ENCODE peak calls at places on chromosomes 4 and X, in five cellular contexts. C, R, O, E and P are unnamed samples.

GRCh38 chrX:20412871-20413486 is 146.3 kb upstream of the RPS6KA3 start:
- DNase-seq in E (no peak), R (peak), C (no peak), O (peak), P (peak)

GRCh38 chr4:77538574-77539157 is 67.0 kb upstream of the CXCL13 start:
- DNase-seq in R (no peak), E (peak), O (no peak), C (peak), P (no peak)

GRCh38 chr4:14458463-14458862 is 543.8 kb upstream of the CPEB2 start:
- DNase-seq in C (no peak), R (no peak), O (no peak), E (no peak), P (no peak)

GRCh38 chr4:8044699-8045098 is 105.0 kb upstream of the AFAP1 start:
- DNase-seq in E (no peak), O (no peak), C (no peak), R (no peak), P (no peak)

GRCh38 chrX:37922926-37923325 is 75.6 kb upstream of the DYNLT3 start:
- DNase-seq in E (no peak), R (no peak), C (no peak), O (no peak), P (no peak)

GRCh38 chr4:108359130-108359709 is 190.5 kb upstream of the LEF1 start:
- DNase-seq in O (no peak), R (peak), C (no peak), E (no peak), P (no peak)

GRCh38 chr4:189974056-189974455 is 33.4 kb downstream of the FRG1 start:
- DNase-seq in E (no peak), C (peak), O (no peak), R (no peak), P (no peak)

GRCh38 chr4:25346913-25347312 is 30.1 kb upstream of the ANAPC4 start:
- DNase-seq in E (no peak), C (no peak), R (no peak), O (no peak), P (no peak)

GRCh38 chr4:165556383-165556782 is 177.6 kb downstream of the CPE start:
- DNase-seq in O (no peak), R (no peak), E (no peak), C (no peak), P (no peak)

GRCh38 chr4:138831943-138832342 is 183.6 kb upstream of the NOCT start:
- DNase-seq in C (no peak), E (no peak), O (no peak), R (no peak), P (no peak)
- TF ChIP-seq CTCF in C (peak), E (peak), O (no peak), R (no peak), P (no peak)

DNA sequence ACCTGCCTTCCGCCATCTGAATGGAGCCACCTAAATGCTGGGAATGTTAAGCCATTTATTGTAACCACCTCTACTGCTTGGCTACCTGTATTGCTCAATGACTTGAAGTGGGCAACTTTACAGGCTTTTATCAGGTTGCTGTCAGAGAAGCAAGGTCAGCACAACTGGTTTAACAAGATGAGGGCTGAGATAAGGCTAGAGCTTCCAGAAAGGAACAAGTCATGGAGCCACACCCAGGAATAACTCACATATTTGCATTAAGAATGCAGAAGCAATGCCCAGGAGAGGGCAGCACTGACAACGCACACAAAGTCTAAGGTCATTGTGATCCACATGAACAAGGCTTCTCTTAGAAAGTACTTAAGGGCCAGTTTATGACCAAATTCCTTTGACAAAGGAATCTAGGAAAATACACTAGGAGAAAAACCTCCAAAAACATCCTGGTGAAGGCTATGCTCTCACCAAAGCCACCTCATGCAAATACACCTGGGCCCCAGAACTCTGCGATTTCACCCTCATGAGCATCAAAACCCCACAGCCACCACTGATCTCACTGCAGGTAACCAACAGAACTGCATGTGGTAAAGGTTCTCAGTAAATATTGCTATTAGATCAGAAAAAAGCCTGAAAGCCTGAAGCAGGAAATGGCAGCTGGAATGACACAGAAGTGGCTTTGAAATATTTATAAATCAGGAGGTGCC is 15.0 kb upstream of the STS start:
- DNase-seq in C (peak), R (no peak), E (peak), O (no peak), P (no peak)
- TF ChIP-seq CTCF in C (peak), R (peak), E (peak), O (no peak), P (no peak)

GRCh38 chr4:11497972-11498371 is 69.3 kb upstream of the HS3ST1 start:
- DNase-seq in O (no peak), E (peak), C (no peak), R (no peak), P (no peak)

GRCh38 chr4:11496313-11496956 is 67.7 kb upstream of the HS3ST1 start:
- DNase-seq in O (no peak), R (no peak), E (peak), C (no peak), P (no peak)

GRCh38 chr4:11495291-11495690 is 66.6 kb upstream of the HS3ST1 start:
- DNase-seq in R (no peak), C (no peak), O (no peak), E (no peak), P (no peak)

GRCh38 chr4:11495818-11496217 is 67.1 kb upstream of the HS3ST1 start:
- DNase-seq in C (no peak), E (no peak), R (no peak), O (no peak), P (no peak)

DNA sequence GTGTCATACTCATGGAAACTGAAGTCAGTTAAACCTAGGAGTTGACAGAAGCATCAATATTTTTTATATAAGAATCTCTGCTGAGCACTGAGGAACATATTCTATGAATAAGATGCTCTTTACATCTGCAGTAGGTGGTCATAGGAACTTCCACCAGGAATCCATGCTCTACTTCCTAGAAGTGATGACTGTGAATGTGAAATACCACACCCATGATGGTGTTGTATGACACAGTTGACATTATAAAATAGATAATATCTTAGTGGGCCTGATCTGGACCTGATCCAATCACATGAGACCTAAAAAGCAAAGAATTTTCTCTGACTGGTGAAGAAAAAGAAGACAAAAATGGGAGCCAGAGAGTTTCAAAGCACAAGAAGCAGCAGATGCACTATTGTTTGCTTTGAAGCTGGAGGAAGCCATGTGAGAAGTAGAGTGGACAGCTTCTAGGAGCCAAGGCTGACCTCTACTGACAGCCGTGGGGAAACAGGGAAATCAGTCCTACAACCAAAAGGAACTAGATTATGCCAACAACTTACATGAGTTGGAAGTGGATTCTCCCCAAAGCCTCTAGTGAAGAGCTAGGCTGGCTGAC is 68.6 kb upstream of the HS3ST1 start:
- DNase-seq in R (no peak), E (peak), O (no peak), C (no peak), P (no peak)
- TF ChIP-seq CTCF in R (no peak), E (peak), O (no peak), C (peak), P (no peak)

DNA sequence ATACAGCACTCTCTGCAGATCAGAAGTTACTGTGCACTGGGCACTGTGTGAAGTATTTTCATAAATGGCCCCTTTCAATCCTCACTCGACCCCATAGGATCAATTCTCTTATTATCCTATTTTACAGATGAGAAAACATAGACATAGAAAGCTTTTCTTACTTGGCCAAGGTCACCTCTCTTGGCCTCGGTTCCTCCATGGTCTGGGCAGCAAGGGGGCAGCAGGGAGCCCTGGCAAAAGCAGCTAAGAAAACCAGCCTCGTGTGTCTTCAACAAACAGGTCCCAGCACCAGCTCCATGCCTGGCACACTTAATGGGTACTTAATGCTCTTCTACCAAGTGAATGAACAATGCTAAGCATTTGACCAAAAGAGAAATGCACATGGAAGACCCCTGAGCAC is 34.4 kb downstream of the BST1 start:
- DNase-seq in R (no peak), O (no peak), C (no peak), E (no peak), P (no peak)
- TF ChIP-seq CTCF in R (no peak), O (no peak), C (peak), E (no peak), P (no peak)

GRCh38 chr4:73131281-73131680 is 61.8 kb upstream of the COX18 start:
- DNase-seq in R (no peak), O (no peak), C (no peak), E (no peak), P (no peak)

GRCh38 chr4:73129319-73129718 is 59.8 kb upstream of the COX18 start:
- DNase-seq in R (no peak), O (no peak), C (no peak), E (no peak), P (no peak)

GRCh38 chr4:73133784-73134183 is 64.3 kb upstream of the COX18 start:
- DNase-seq in E (no peak), O (no peak), C (no peak), R (no peak), P (no peak)

DNA sequence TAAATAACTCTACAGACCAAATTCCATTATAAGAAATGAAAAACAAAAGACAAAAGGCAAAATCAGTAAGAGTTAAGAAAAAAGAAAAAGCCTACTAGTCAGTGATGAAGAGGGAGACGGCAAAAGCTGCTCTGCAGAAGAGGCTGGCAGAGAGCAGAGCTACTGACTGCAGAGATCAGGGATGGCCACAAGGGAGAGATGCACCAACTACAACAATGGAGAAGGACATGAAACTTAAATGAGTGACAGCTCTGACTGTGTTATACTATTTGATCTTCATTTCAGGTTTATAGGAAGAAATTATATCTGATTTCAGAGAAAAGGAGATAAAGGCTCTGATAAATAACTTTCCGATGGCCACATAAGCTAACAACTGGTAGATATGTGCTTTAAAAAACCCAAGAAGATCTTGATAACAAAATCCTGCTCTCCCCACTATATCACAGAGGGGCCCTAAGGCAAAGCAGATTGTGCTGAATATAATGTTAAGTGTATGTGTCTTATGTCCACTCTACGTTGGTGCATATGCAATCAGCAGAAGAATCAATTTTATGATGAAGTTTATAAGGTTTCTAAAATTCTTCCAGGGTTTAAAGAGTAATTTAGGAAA is 58.4 kb upstream of the COX18 start:
- DNase-seq in R (no peak), E (peak), O (no peak), C (peak), P (no peak)
- TF ChIP-seq CTCF in R (peak), E (peak), O (no peak), C (peak), P (peak)